ENCODE peak calls at places on chromosomes 11 and 22, in ten cellular contexts. N is SHP77; P is effector CD8-positive, alpha-beta T cell; D is NCI-H510A treated with DMSO at 0.1 percent for 48 hours; Q is iris pigment epithelial cell; H is ACHN; X is endodermal cell; K is stimulated activated CD8-positive, alpha-beta memory T cell treated with anti-CD3 and anti-CD28 coated beads, Interleukin-7, amount 100 ng/mL, for 48 hours; J is HCT116; E is naive thymus-derived CD4-positive, alpha-beta T cell. S is an unnamed sample.

GRCh38 chr11:66100272-66101037 is 30.4 kb downstream of the PACS1 start:
- DNase-seq in N (peak; percentile 67), P (peak; percentile 32), D (peak; percentile 39), Q (peak; percentile 36), H (peak; percentile 59), X (no peak), K (peak; percentile 37), J (no peak), E (peak; percentile 81), S (peak; percentile 77)

GRCh38 chr11:27640954-27641353 is 59.3 kb downstream of the BDNF start:
- DNase-seq in N (no peak), P (no peak), D (no peak), Q (no peak), H (no peak), X (peak; percentile 36), K (no peak), J (no peak), E (no peak), S (no peak)

GRCh38 chr11:832529-833113 is at the start of gene CD151:
- DNase-seq in N (no peak), P (peak; percentile 25), D (no peak), Q (peak; percentile 57), H (peak; percentile 65), X (peak; percentile 92), K (no peak), J (no peak), E (no peak), S (no peak)

GRCh38 chr11:6587360-6587953 is 16.0 kb downstream of the RRP8 start:
- DNase-seq in N (no peak), P (no peak), D (peak; percentile 3), Q (no peak), H (no peak), X (no peak), K (no peak), J (no peak), E (no peak), S (peak; percentile 51)

GRCh38 chr22:37552560-37553163 is 7.6 kb upstream of the CDC42EP1 start:
- DNase-seq in N (no peak), P (no peak), D (no peak), Q (no peak), H (no peak), X (peak; percentile 93), K (no peak), J (no peak), E (no peak), S (no peak)

GRCh38 chr11:104325093-104325492 is 161.1 kb upstream of the PDGFD start:
- DNase-seq in N (no peak), P (no peak), D (no peak), Q (no peak), H (no peak), X (no peak), K (no peak), J (no peak), E (no peak), S (no peak)

GRCh38 chr11:1078191-1078601 is 3.5 kb downstream of the MUC2 start:
- DNase-seq in N (no peak), P (no peak), D (no peak), Q (no peak), H (no peak), X (no peak), K (no peak), J (no peak), E (no peak), S (no peak)

GRCh38 chr11:74139151-74139918 is 31.5 kb downstream of the C2CD3 start:
- DNase-seq in N (no peak), P (no peak), D (no peak), Q (peak; percentile 11), H (peak; percentile 43), X (peak; percentile 46), K (no peak), J (no peak), E (no peak), S (no peak)

GRCh38 chr22:49072996-49073645 is 754.6 kb downstream of the BRD1 start:
- DNase-seq in N (no peak), P (no peak), D (no peak), Q (no peak), H (no peak), X (no peak), K (no peak), J (no peak), E (no peak), S (no peak)

GRCh38 chr11:61315260-61315659 is 17.6 kb downstream of the DDB1 start:
- DNase-seq in N (no peak), P (no peak), D (no peak), Q (no peak), H (no peak), X (no peak), K (no peak), J (no peak), E (no peak), S (no peak)

GRCh38 chr22:37775785-37776638 is 31.7 kb upstream of the GCAT start:
- DNase-seq in N (no peak), P (no peak), D (no peak), Q (peak; percentile 69), H (no peak), X (no peak), K (no peak), J (no peak), E (no peak), S (no peak)

GRCh38 chr22:50183141-50183971 is 2.4 kb upstream of the TRABD start:
- DNase-seq in N (no peak), P (no peak), D (no peak), Q (no peak), H (no peak), X (no peak), K (no peak), J (no peak), E (no peak), S (no peak)

GRCh38 chr22:27105142-27106025 is 448.0 kb downstream of the MIAT start:
- DNase-seq in N (no peak), P (no peak), D (no peak), Q (peak; percentile 97), H (no peak), X (no peak), K (no peak), J (no peak), E (no peak), S (no peak)

GRCh38 chr22:40597541-40598453 is 38.7 kb downstream of the MRTFA start:
- DNase-seq in N (no peak), P (no peak), D (no peak), Q (peak; percentile 30), H (no peak), X (no peak), K (no peak), J (no peak), E (no peak), S (no peak)

GRCh38 chr11:63142459-63142858 is 1.6 kb downstream of the SLC22A24 start:
- DNase-seq in N (no peak), P (no peak), D (no peak), Q (peak; percentile 26), H (no peak), X (no peak), K (no peak), J (no peak), E (no peak), S (no peak)

GRCh38 chr11:27471588-27472397 is 797 bp downstream of the LGR4 start:
- DNase-seq in N (no peak), P (peak; percentile 9), D (no peak), Q (no peak), H (peak; percentile 41), X (peak; percentile 88), K (no peak), J (no peak), E (peak; percentile 10), S (peak; percentile 35)

GRCh38 chr11:64900263-64900678 is 16.7 kb downstream of the ATG2A start:
- DNase-seq in N (no peak), P (peak; percentile 11), D (no peak), Q (peak; percentile 18), H (no peak), X (no peak), K (peak; percentile 64), J (no peak), E (peak; percentile 79), S (no peak)

S was measured in prostate gland.